ENCODE peak calls at places on chromosomes 5 and 9, in nine cellular contexts. W is pancreas, Y is cardiac muscle cell, Z is GM23248, J is body of pancreas, D is adrenal gland, V is lung, U is Peyer's patch, F is psoas muscle. G is an unnamed sample.

GRCh38 chr5:95283022-95283615 is 1.8 kb downstream of the MCTP1 start:
- DNase-seq in J (no peak), Z (no peak), Y (no peak), V (no peak), F (no peak), U (no peak), D (no peak), W (no peak), G (no peak)

GRCh38 chr5:176619203-176619568 is 9.2 kb upstream of the GPRIN1 start:
- DNase-seq in Z (peak; percentile 87), D (peak; percentile 85), J (peak; percentile 44), W (peak; percentile 52), V (peak; percentile 50), F (peak; percentile 89), Y (peak; percentile 93), U (peak; percentile 62), G (no peak)

GRCh38 chr5:75510417-75510835 is 1.0 kb downstream of the CERT1 start:
- DNase-seq in Z (peak; percentile 73), J (peak; percentile 58), U (no peak), V (no peak), Y (peak; percentile 60), D (peak; percentile 65), W (peak; percentile 59), F (no peak), G (no peak)

GRCh38 chr9:74458832-74459231 is 38.3 kb upstream of the RORB start:
- DNase-seq in Z (no peak), J (no peak), D (no peak), W (no peak), Y (no peak), U (no peak), F (no peak), V (no peak), G (no peak)

GRCh38 chr5:62498961-62499360 is 79.7 kb upstream of the LRRC70 start:
- DNase-seq in V (no peak), Z (no peak), J (no peak), W (no peak), U (no peak), F (no peak), Y (no peak), D (no peak), G (no peak)

GRCh38 chr5:16809816-16810502 is 126.1 kb downstream of the MYO10 start:
- DNase-seq in F (no peak), Z (peak; percentile 84), V (peak; percentile 35), J (peak; percentile 29), U (no peak), D (peak; percentile 5), Y (peak; percentile 87), W (no peak), G (peak; percentile 26)

GRCh38 chr5:127957183-127957582 is 126.4 kb upstream of the SLC12A2 start:
- DNase-seq in Z (peak; percentile 67), F (peak; percentile 61), J (peak; percentile 22), W (no peak), Y (no peak), U (no peak), D (peak; percentile 59), V (no peak), G (no peak)

GRCh38 chr5:79973511-79973910 is 17.6 kb downstream of the MTX3 start:
- DNase-seq in Y (no peak), F (no peak), D (no peak), Z (peak; percentile 34), W (no peak), V (no peak), U (no peak), J (peak; percentile 13), G (no peak)

GRCh38 chr9:127279717-127280285 is 15.2 kb downstream of the GARNL3 start:
- DNase-seq in V (no peak), F (no peak), J (peak; percentile 29), U (no peak), Y (no peak), Z (no peak), W (no peak), D (no peak), G (no peak)

GRCh38 chr9:16559418-16560188 is 310.9 kb downstream of the BNC2 start:
- DNase-seq in Y (no peak), U (no peak), D (no peak), F (no peak), Z (no peak), J (peak; percentile 14), V (no peak), W (no peak), G (no peak)

GRCh38 chr5:61301820-61302563 is 30.1 kb upstream of the ZSWIM6 start:
- DNase-seq in Z (peak; percentile 100), Y (peak; percentile 36), U (no peak), V (peak; percentile 87), F (peak; percentile 83), W (peak; percentile 86), D (peak; percentile 93), J (peak; percentile 93), G (peak; percentile 87)

GRCh38 chr9:110116543-110116885 is 91.4 kb downstream of the C9orf152 start:
- DNase-seq in Y (no peak), Z (peak; percentile 94), D (no peak), F (no peak), J (no peak), W (no peak), V (no peak), U (no peak), G (no peak)

GRCh38 chr5:6729400-6730310 is 16.4 kb downstream of the TENT4A start:
- DNase-seq in V (no peak), F (peak; percentile 76), U (no peak), J (peak; percentile 53), W (no peak), Z (no peak), D (peak; percentile 60), Y (no peak), G (peak; percentile 67)

GRCh38 chr9:3758816-3759576 is 233.2 kb upstream of the RFX3 start:
- DNase-seq in U (no peak), Y (no peak), Z (no peak), V (no peak), D (no peak), J (no peak), F (no peak), W (no peak), G (no peak)

GRCh38 chr9:78407636-78408312 is 110.8 kb downstream of the PSAT1 start:
- DNase-seq in U (no peak), D (no peak), W (no peak), J (no peak), Y (no peak), Z (no peak), V (no peak), F (no peak), G (no peak)

GRCh38 chr5:143019614-143020515 is 249.7 kb downstream of the ARHGAP26 start:
- DNase-seq in D (no peak), Z (no peak), U (no peak), J (no peak), V (no peak), W (no peak), F (no peak), Y (peak; percentile 46), G (no peak)

GRCh38 chr5:96288166-96288844 is 144.7 kb downstream of the PCSK1 start:
- DNase-seq in W (no peak), Y (no peak), D (no peak), Z (peak; percentile 64), J (no peak), U (no peak), F (no peak), V (no peak), G (no peak)

GRCh38 chr9:5698004-5698403 is 69.1 kb downstream of the RIC1 start:
- DNase-seq in F (no peak), V (no peak), J (no peak), U (no peak), W (no peak), Z (no peak), D (no peak), Y (no peak), G (no peak)
- H3K36me3 ChIP-seq in F (no peaks in the 10 kb centered on the region), V (no peaks in the 10 kb centered on the region), J (no peaks in the 10 kb centered on the region), U (no peaks in the 10 kb centered on the region), W (no peaks in the 10 kb centered on the region), Z (peaks cover 4% of the 10 kb centered on the region), D (no peaks in the 10 kb centered on the region), Y (no peaks in the 10 kb centered on the region), G (no peaks in the 10 kb centered on the region)

GRCh38 chr9:79708541-79708940 is 136.8 kb downstream of the TLE4 start:
- DNase-seq in D (no peak), Y (no peak), U (no peak), J (no peak), V (no peak), W (no peak), Z (no peak), F (no peak), G (no peak)
- H3K36me3 ChIP-seq in D (no peaks in the 10 kb centered on the region), Y (no peaks in the 10 kb centered on the region), U (no peaks in the 10 kb centered on the region), J (peaks cover 10% of the 10 kb centered on the region), V (peaks cover 24% of the 10 kb centered on the region), W (peaks cover 30% of the 10 kb centered on the region), Z (peaks cover 48% of the 10 kb centered on the region), F (peaks cover 89% of the 10 kb centered on the region), G (peaks cover 71% of the 10 kb centered on the region)

DNA sequence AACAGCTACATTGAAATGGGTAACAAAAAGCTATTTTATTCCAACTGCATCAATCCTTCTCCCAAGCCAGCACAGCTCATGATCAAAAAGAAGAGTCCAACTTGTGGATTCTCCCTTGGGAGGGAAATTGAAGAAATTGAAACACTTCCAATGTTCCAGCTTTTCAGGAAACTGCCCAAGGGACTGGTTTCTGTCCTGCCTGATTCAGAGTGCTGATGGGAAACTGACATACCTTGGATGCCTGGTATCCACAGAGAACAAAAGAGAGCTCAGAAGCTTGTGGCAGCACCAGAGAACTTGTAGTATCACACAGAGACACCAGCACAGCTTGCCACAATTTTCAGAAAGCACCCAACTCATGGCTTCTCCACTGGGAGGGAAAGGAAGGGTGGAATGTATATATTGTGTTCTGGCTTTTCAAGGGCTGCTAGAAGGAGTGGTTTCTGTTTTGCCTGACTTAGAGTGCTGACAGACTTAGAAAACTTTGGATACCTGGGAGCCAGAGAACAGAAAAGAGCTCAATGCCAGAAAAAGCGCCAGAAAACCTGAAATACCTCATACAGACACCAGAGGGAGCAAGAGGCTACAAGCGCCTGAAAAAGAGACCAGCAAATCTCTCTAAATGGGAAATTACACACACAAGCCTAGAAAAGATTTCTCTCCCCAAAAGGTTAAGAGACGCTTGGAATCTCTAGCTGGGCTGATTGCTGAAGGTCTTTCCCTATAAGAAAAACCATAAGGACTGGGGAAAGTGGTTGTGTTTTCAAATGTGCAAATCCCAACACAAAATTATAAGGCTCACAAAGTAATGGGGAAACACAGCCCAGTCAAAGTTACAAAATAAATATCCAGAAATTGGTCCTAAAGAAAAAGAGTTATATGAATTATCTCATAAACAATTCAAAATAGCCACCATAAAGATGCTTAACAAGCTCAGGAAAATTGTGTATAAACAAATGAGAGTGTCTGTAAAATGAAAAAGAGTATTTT is 178.8 kb downstream of the SPOCK1 start:
- DNase-seq in Z (peak; percentile 69), D (peak; percentile 60), F (no peak), V (peak; percentile 37), U (no peak), Y (peak; percentile 66), J (peak; percentile 58), W (no peak), G (no peak)
- H3K36me3 ChIP-seq in Z (no peaks in the 10 kb centered on the region), D (no peaks in the 10 kb centered on the region), F (no peaks in the 10 kb centered on the region), V (no peaks in the 10 kb centered on the region), U (no peaks in the 10 kb centered on the region), Y (no peaks in the 10 kb centered on the region), J (no peaks in the 10 kb centered on the region), W (no peaks in the 10 kb centered on the region), G (no peaks in the 10 kb centered on the region)

DNA sequence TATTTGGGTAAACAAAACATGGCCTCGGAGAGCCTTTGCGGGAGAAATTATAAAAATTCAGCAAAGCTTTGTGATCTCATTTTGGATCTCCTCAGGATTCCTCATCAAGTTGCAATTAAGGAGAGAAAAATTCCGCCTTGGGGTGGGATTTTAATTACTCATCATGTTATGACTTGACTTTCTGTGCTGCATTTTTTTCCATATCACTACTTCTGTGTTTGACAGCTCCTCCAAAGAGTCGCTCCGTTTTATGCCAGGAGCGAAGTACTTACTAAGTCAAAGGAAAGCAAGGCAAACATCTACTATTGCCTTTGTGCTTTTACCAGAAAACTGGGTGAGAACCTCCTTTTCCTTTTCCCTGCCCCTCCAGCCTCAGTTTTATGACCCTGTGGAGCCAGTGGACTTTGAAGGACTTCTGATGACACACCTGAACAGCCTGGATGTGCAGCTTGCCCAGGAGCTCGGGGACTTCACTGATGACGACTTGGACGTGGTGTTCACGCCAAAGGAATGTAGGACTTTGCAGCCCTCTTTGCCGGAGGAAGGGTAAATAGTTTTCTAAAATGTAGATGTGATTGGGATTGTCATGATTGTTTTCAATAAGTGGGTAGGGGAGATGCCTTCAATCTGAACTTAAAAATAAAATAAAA is 71.6 kb downstream of the DOCK8 start:
- DNase-seq in D (no peak), Y (no peak), V (no peak), U (no peak), F (no peak), J (no peak), Z (no peak), W (no peak), G (no peak)
- H3K36me3 ChIP-seq in D (no peaks in the 10 kb centered on the region), Y (no peaks in the 10 kb centered on the region), V (no peaks in the 10 kb centered on the region), U (no peaks in the 10 kb centered on the region), F (no peaks in the 10 kb centered on the region), J (no peaks in the 10 kb centered on the region), Z (no peaks in the 10 kb centered on the region), W (no peaks in the 10 kb centered on the region), G (no peaks in the 10 kb centered on the region)